ENCODE peak calls at places on chromosome 16, in nine cellular contexts. L is activated CD8-positive, alpha-beta T cell treated with anti-CD3 and anti-CD28 coated beads for 36 hours; T is cardiac septum; C is non-pigmented ciliary epithelial cell; M is fibroblast of pulmonary artery; B is breast epithelium; P is spleen; F is body of pancreas; Z is cardiac muscle cell. G is an unnamed sample.

GRCh38 chr16:17335826-17336492 is 134.8 kb downstream of the XYLT1 start:
- DNase-seq in L (no peak), T (no peak), C (no peak), M (no peak), B (no peak), P (no peak), F (no peak), Z (no peak), G (no peak)

GRCh38 chr16:53207810-53208752 is 153.3 kb downstream of the CHD9 start:
- DNase-seq in L (peak), T (no peak), C (no peak), M (peak), B (peak), P (no peak), F (peak), Z (peak), G (peak)

GRCh38 chr16:10831899-10832886 is 13.6 kb upstream of the TVP23A start:
- DNase-seq in L (no peak), T (no peak), C (no peak), M (no peak), B (no peak), P (peak), F (no peak), Z (no peak), G (no peak)

GRCh38 chr16:53878216-53878615 is 174.3 kb downstream of the FTO start:
- DNase-seq in L (no peak), T (no peak), C (no peak), M (no peak), B (no peak), P (no peak), F (no peak), Z (no peak), G (no peak)

GRCh38 chr16:1923299-1924034 is 5.3 kb upstream of the HS3ST6 start:
- DNase-seq in L (peak), T (no peak), C (no peak), M (peak), B (no peak), P (no peak), F (no peak), Z (peak), G (peak)

GRCh38 chr16:77951788-77952187 is 70.6 kb upstream of the CLEC3A start:
- DNase-seq in L (no peak), T (no peak), C (no peak), M (no peak), B (no peak), P (no peak), F (no peak), Z (peak), G (no peak)

GRCh38 chr16:14056970-14057369 is 14.1 kb upstream of the MRTFB start:
- DNase-seq in L (no peak), T (no peak), C (no peak), M (peak), B (no peak), P (no peak), F (no peak), Z (no peak), G (no peak)

GRCh38 chr16:4415538-4416199 is 727 bp downstream of the CORO7 start:
- DNase-seq in L (peak), T (peak), C (no peak), M (no peak), B (no peak), P (peak), F (no peak), Z (peak), G (peak)

GRCh38 chr16:14527411-14528044 is 102.5 kb downstream of the PARN start:
- DNase-seq in L (no peak), T (no peak), C (no peak), M (peak), B (no peak), P (no peak), F (no peak), Z (no peak), G (no peak)

GRCh38 chr16:7313170-7313569 is 19.5 kb upstream of the RBFOX1 start:
- DNase-seq in L (no peak), T (no peak), C (no peak), M (no peak), B (no peak), P (no peak), F (no peak), Z (peak), G (no peak)

GRCh38 chr16:30651124-30652004 is 604 bp downstream of the PRR14 start:
- DNase-seq in L (peak), T (peak), C (no peak), M (peak), B (no peak), P (peak), F (peak), Z (peak), G (peak)

GRCh38 chr16:74521691-74522090 is 85.2 kb downstream of the GLG1 start:
- DNase-seq in L (no peak), T (no peak), C (no peak), M (peak), B (no peak), P (no peak), F (no peak), Z (no peak), G (no peak)

GRCh38 chr16:75250809-75251279 is 580 bp downstream of the BCAR1 start:
- DNase-seq in L (no peak), T (no peak), C (no peak), M (no peak), B (no peak), P (no peak), F (peak), Z (peak), G (peak)

GRCh38 chr16:69469807-69470561 is 45.6 kb downstream of the CYB5B start:
- DNase-seq in L (peak), T (no peak), C (no peak), M (no peak), B (no peak), P (no peak), F (no peak), Z (no peak), G (no peak)

G was measured in transverse colon.